ENCODE peak calls at places on chromosomes 4 and X, in seven cellular contexts. W, U, P, M, Q, A and K are unnamed samples.

GRCh38 chr4:10198365-10198764 is 81.8 kb upstream of the WDR1 start:
- DNase-seq in P (no peak), U (no peak), Q (no peak), A (no peak), W (no peak), M (no peak), K (no peak)

GRCh38 chrX:1518512-1518911 is 18.5 kb downstream of the P2RY8 start:
- DNase-seq in P (no peak), M (no peak), A (no peak), Q (no peak), U (no peak), W (no peak), K (no peak)

GRCh38 chr4:39308576-39308975 is 57.6 kb downstream of the RFC1 start:
- DNase-seq in A (no peak), Q (no peak), W (no peak), U (no peak), P (no peak), M (no peak), K (no peak)

GRCh38 chrX:68354869-68355628 is 78.2 kb downstream of the OPHN1 start:
- DNase-seq in A (no peak), W (no peak), U (no peak), M (no peak), Q (no peak), P (no peak), K (no peak)

GRCh38 chr4:48509543-48509942 is 19.5 kb downstream of the ZAR1 start:
- DNase-seq in A (no peak), W (no peak), U (no peak), Q (no peak), M (no peak), P (no peak), K (no peak)

GRCh38 chrX:43644124-43644701 is 11.9 kb upstream of the MAOA start:
- DNase-seq in A (no peak), P (no peak), U (no peak), M (no peak), Q (peak; percentile 85), W (no peak), K (no peak)

GRCh38 chrX:148536961-148537360 is 36.5 kb downstream of the AFF2 start:
- DNase-seq in Q (no peak), A (no peak), U (no peak), P (no peak), M (no peak), W (no peak), K (no peak)

GRCh38 chr4:125390126-125390525 is 75.4 kb downstream of the FAT4 start:
- DNase-seq in Q (peak; percentile 85), A (no peak), W (no peak), U (no peak), P (no peak), M (no peak), K (no peak)

GRCh38 chr4:17786567-17786966 is 5.1 kb upstream of the FAM184B start:
- DNase-seq in M (no peak), W (no peak), A (no peak), P (no peak), U (no peak), Q (no peak), K (no peak)

GRCh38 chr4:102007959-102008425 is 217.5 kb downstream of the BANK1 start:
- DNase-seq in W (no peak), Q (no peak), U (no peak), A (no peak), P (no peak), M (no peak), K (no peak)

GRCh38 chrX:1464282-1465131 is 11.8 kb upstream of the ASMTL start:
- DNase-seq in M (no peak), W (no peak), Q (no peak), A (no peak), P (peak; percentile 2), U (no peak), K (no peak)

GRCh38 chr4:2927696-2928075 is 35.5 kb downstream of the NOP14 start:
- DNase-seq in W (no peak), U (no peak), P (no peak), M (no peak), Q (no peak), A (no peak), K (no peak)

GRCh38 chr4:2928242-2929155 is 34.7 kb downstream of the NOP14 start:
- DNase-seq in P (no peak), Q (no peak), W (no peak), U (no peak), A (peak; percentile 9), M (no peak), K (no peak)

GRCh38 chr4:2930135-2930805 is 32.9 kb downstream of the NOP14 start:
- DNase-seq in W (no peak), M (no peak), A (peak; percentile 20), P (no peak), U (no peak), Q (no peak), K (peak; percentile 42)

GRCh38 chr4:2930821-2931764 is 32.1 kb downstream of the NOP14 start:
- DNase-seq in W (peak; percentile 73), U (no peak), A (peak; percentile 22), Q (no peak), P (peak; percentile 40), M (peak; percentile 90), K (peak; percentile 37)

GRCh38 chr4:2929469-2929868 is 33.7 kb downstream of the NOP14 start:
- DNase-seq in Q (no peak), P (no peak), A (peak; percentile 13), W (no peak), U (no peak), M (no peak), K (no peak)
- H3K36me3 ChIP-seq in Q (peaks cover 45% of the 10 kb centered on the region), P (peaks cover 5% of the 10 kb centered on the region), A (no peaks in the 10 kb centered on the region), W (peaks cover 5% of the 10 kb centered on the region), U (peaks cover 47% of the 10 kb centered on the region), M (peaks cover 10% of the 10 kb centered on the region), K (no peaks in the 10 kb centered on the region)

GRCh38 chrX:6029014-6029413 is 199.7 kb downstream of the NLGN4X start:
- DNase-seq in A (no peak), U (no peak), Q (no peak), W (no peak), M (no peak), P (no peak), K (no peak)
- H3K4me1 ChIP-seq in A (no peaks in the 10 kb centered on the region), U (no peaks in the 10 kb centered on the region), Q (no peaks in the 10 kb centered on the region), W (no peaks in the 10 kb centered on the region), M (no peaks in the 10 kb centered on the region), P (no peaks in the 10 kb centered on the region), K (no peaks in the 10 kb centered on the region)

GRCh38 chr4:2811830-2812599 is 19.1 kb downstream of the SH3BP2 start:
- DNase-seq in U (no peak), M (peak; percentile 41), W (no peak), Q (peak; percentile 71), A (no peak), P (peak; percentile 66), K (no peak)
- H3K4me3 ChIP-seq in U (peak overlapping the region; percentile 31), M (no peak overlapping the region), W (peak overlapping the region; percentile 64), Q (no peak overlapping the region), A (peak overlapping the region; percentile 26), P (no peak overlapping the region), K (no peak overlapping the region)

GRCh38 chr4:118811008-118811764 is 24.7 kb downstream of the SEC24D start:
- DNase-seq in W (no peak), M (no peak), U (no peak), A (peak; percentile 26), Q (peak; percentile 94), P (no peak), K (no peak)
- H3K36me3 ChIP-seq in W (peaks cover 4% of the 10 kb centered on the region), M (peaks cover 34% of the 10 kb centered on the region), U (peaks cover 18% of the 10 kb centered on the region), A (no peaks in the 10 kb centered on the region), Q (peaks cover 40% of the 10 kb centered on the region), P (peaks cover 6% of the 10 kb centered on the region), K (no peaks in the 10 kb centered on the region)

GRCh38 chr4:87045659-87046058 is 110.8 kb downstream of the AFF1 start:
- DNase-seq in P (no peak), M (no peak), A (peak; percentile 49), U (no peak), Q (no peak), W (no peak), K (no peak)

GRCh38 chr4:87041142-87041541 is 106.3 kb downstream of the AFF1 start:
- DNase-seq in M (no peak), U (no peak), P (no peak), Q (no peak), A (peak; percentile 63), W (no peak), K (no peak)

GRCh38 chr4:87042221-87042620 is 107.4 kb downstream of the AFF1 start:
- DNase-seq in P (no peak), Q (no peak), A (no peak), U (no peak), W (no peak), M (no peak), K (no peak)

GRCh38 chr4:87044511-87045369 is 109.9 kb downstream of the AFF1 start:
- DNase-seq in M (no peak), A (no peak), Q (no peak), U (no peak), P (no peak), W (no peak), K (no peak)

GRCh38 chr4:87042986-87043820 is 108.4 kb downstream of the AFF1 start:
- DNase-seq in P (no peak), W (no peak), A (no peak), M (no peak), U (no peak), Q (no peak), K (no peak)
- H3K4me1 ChIP-seq in P (peaks cover 18% of the 10 kb centered on the region), W (no peaks in the 10 kb centered on the region), A (peaks cover 18% of the 10 kb centered on the region), M (peaks cover 72% of the 10 kb centered on the region), U (peaks cover 31% of the 10 kb centered on the region), Q (peaks cover 26% of the 10 kb centered on the region), K (peaks cover 18% of the 10 kb centered on the region)

DNA sequence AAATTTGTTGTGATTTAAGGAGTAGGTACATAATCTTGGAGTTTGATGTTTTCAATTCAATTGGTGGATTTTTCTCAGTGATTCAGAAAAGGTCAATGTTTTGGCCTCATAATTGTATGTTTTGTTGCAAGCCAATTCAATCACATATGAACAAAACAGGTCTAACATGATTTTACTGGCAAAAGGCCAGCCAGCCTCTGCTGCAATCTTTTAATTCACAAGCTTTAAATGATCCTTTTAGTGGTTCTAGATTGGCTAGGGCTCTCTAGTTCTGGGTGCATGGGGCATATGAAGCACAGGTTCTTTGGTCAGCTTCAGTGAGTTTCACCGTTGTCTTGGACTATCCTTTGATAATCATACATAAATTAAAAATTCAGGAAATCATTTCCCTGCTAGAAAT is 19.2 kb upstream of the SLC6A14 start:
- DNase-seq in U (no peak), P (peak; percentile 3), Q (no peak), W (peak; percentile 18), M (no peak), A (no peak), K (no peak)
- H3K4me3 ChIP-seq in U (no peak overlapping the region), P (no peak overlapping the region), Q (no peak overlapping the region), W (no peak overlapping the region), M (no peak overlapping the region), A (no peak overlapping the region), K (no peak overlapping the region)

DNA sequence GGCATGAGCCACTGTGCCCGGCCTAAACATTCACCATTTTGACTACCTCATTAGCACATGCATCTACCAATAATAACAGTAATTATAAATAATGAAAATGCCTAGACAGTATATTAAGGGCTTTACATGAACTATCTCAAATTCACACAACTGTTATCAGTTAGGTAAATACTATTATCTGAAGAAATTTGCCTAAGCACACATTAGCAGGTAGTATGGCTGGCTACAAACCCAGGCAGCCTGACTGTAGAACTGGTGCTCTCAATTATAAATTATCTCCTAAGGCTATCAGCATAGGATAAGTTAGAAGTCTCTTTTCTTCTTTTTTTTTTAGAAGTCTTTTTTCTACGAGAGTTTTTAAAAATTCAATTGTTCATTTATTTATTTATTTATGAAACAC is 14.1 kb upstream of the CXorf38 start:
- DNase-seq in Q (no peak), A (no peak), M (no peak), U (no peak), P (no peak), W (no peak), K (no peak)
- H3K36me3 ChIP-seq in Q (peaks cover 2% of the 10 kb centered on the region), A (no peaks in the 10 kb centered on the region), M (no peaks in the 10 kb centered on the region), U (peaks cover 14% of the 10 kb centered on the region), P (no peaks in the 10 kb centered on the region), W (no peaks in the 10 kb centered on the region), K (no peaks in the 10 kb centered on the region)

GRCh38 chrX:41720125-41720780 is 3.7 kb upstream of the GPR82 start:
- DNase-seq in Q (no peak), A (no peak), M (no peak), U (no peak), W (no peak), P (peak; percentile 14), K (no peak)
- H3K4me1 ChIP-seq in Q (no peaks in the 10 kb centered on the region), A (no peaks in the 10 kb centered on the region), M (no peaks in the 10 kb centered on the region), U (peaks cover 3% of the 10 kb centered on the region), W (no peaks in the 10 kb centered on the region), P (no peaks in the 10 kb centered on the region), K (peaks cover 20% of the 10 kb centered on the region)